ENCODE peak calls at places on chromosome 3, in five cellular contexts. W is tibial artery, B is brain microvascular endothelial cell, R is uterus, J is stomach. M is an unnamed sample.

GRCh38 chr3:149388001-149388435 is 10.6 kb upstream of the TM4SF1 start:
- DNase-seq in B (peak; percentile 91), R (no peak), J (no peak), W (no peak), M (no peak)

GRCh38 chr3:172203522-172204258 is 164.3 kb downstream of the FNDC3B start:
- DNase-seq in B (no peak), J (peak; percentile 62), W (no peak), R (no peak), M (no peak)

GRCh38 chr3:56365905-56366640 is 102.2 kb downstream of the ERC2 start:
- DNase-seq in J (no peak), B (no peak), W (no peak), R (no peak), M (no peak)

GRCh38 chr3:60743631-60744164 is 507.6 kb downstream of the FHIT start:
- DNase-seq in W (no peak), B (no peak), R (no peak), J (no peak), M (no peak)

GRCh38 chr3:23096041-23096440 is 107.1 kb upstream of the UBE2E2 start:
- DNase-seq in R (no peak), B (peak; percentile 52), W (no peak), J (no peak), M (no peak)

GRCh38 chr3:38578081-38578475 is 71.4 kb downstream of the SCN5A start:
- DNase-seq in J (peak; percentile 2), B (no peak), W (peak; percentile 13), R (no peak), M (peak; percentile 48)

GRCh38 chr3:134260984-134261383 is 10.3 kb upstream of the RYK start:
- DNase-seq in B (no peak), R (no peak), W (no peak), J (no peak), M (no peak)

GRCh38 chr3:11096266-11097135 is 57.8 kb upstream of the HRH1 start:
- DNase-seq in B (peak; percentile 89), W (peak; percentile 89), R (peak; percentile 90), J (peak; percentile 38), M (peak; percentile 92)

GRCh38 chr3:5162102-5162501 is 25.4 kb upstream of the EDEM1 start:
- DNase-seq in R (no peak), B (peak; percentile 94), W (no peak), J (no peak), M (no peak)

GRCh38 chr3:41118461-41119385 is 80.6 kb upstream of the CTNNB1 start:
- DNase-seq in W (no peak), J (no peak), B (no peak), R (no peak), M (no peak)

GRCh38 chr3:128143496-128143895 is 9.8 kb upstream of the EEFSEC start:
- DNase-seq in B (no peak), J (no peak), W (no peak), R (no peak), M (no peak)

GRCh38 chr3:29293371-29293770 is 12.5 kb downstream of the RBMS3 start:
- DNase-seq in B (no peak), W (no peak), J (no peak), R (no peak), M (no peak)

GRCh38 chr3:126208618-126209256 is 28.4 kb upstream of the ALDH1L1 start:
- DNase-seq in B (peak; percentile 97), J (peak; percentile 84), W (peak; percentile 97), R (peak; percentile 70), M (peak; percentile 95)

GRCh38 chr3:187519428-187519890 is 150.7 kb downstream of the SST start:
- DNase-seq in W (no peak), R (no peak), B (no peak), J (no peak), M (no peak)

GRCh38 chr3:61559108-61559731 is 2.2 kb upstream of the PTPRG start:
- DNase-seq in B (no peak), J (no peak), W (no peak), R (no peak), M (no peak)

GRCh38 chr3:45986303-45986982 is 9.2 kb downstream of the FYCO1 start:
- DNase-seq in B (peak; percentile 73), J (peak; percentile 86), R (no peak), W (peak; percentile 82), M (no peak)

GRCh38 chr3:156762631-156763185 is 63.4 kb upstream of the LEKR1 start:
- DNase-seq in J (no peak), B (peak; percentile 83), W (no peak), R (no peak), M (no peak)

GRCh38 chr3:52052831-52053306 is 3.5 kb downstream of the DUSP7 start:
- DNase-seq in R (peak; percentile 76), B (peak; percentile 75), J (peak; percentile 83), W (peak; percentile 94), M (peak; percentile 88)

GRCh38 chr3:107431298-107432012 is 54.2 kb downstream of the CCDC54 start:
- DNase-seq in B (peak; percentile 40), J (peak; percentile 61), W (peak; percentile 86), R (peak; percentile 70), M (peak; percentile 89)

GRCh38 chr3:11591401-11592266 is 52.1 kb downstream of the VGLL4 start:
- DNase-seq in B (peak; percentile 76), R (peak; percentile 54), W (peak; percentile 82), J (peak; percentile 54), M (no peak)

GRCh38 chr3:195441051-195441450 is 1.8 kb downstream of the ACAP2 start:
- DNase-seq in J (no peak), B (no peak), R (no peak), W (no peak), M (no peak)

GRCh38 chr3:49007771-49008528 is 759 bp downstream of the WDR6 start:
- DNase-seq in R (peak; percentile 93), W (peak; percentile 94), J (peak; percentile 88), B (peak; percentile 54), M (peak; percentile 92)

GRCh38 chr3:128054363-128054762 is 2.1 kb downstream of the SEC61A1 start:
- DNase-seq in B (peak; percentile 45), J (no peak), R (no peak), W (no peak), M (peak; percentile 46)

GRCh38 chr3:134651347-134652041 is 672 bp upstream of the KY start:
- DNase-seq in J (peak; percentile 69), W (peak; percentile 85), B (no peak), R (peak; percentile 57), M (peak; percentile 78)

GRCh38 chr3:44477312-44478030 is at the start of gene ZNF445:
- DNase-seq in W (peak; percentile 86), R (peak; percentile 80), J (peak; percentile 84), B (peak; percentile 58), M (peak; percentile 93)

GRCh38 chr3:105722943-105723556 is 145.8 kb downstream of the CBLB start:
- DNase-seq in W (no peak), R (no peak), J (no peak), B (no peak), M (no peak)

GRCh38 chr3:153426344-153426743 is 264.3 kb downstream of the RAP2B start:
- DNase-seq in B (no peak), R (no peak), J (no peak), W (no peak), M (no peak)

GRCh38 chr3:53824795-53825194 is 21.4 kb downstream of the CHDH start:
- DNase-seq in B (no peak), J (peak; percentile 9), W (peak; percentile 28), R (no peak), M (no peak)

GRCh38 chr3:109729111-109729510 is 391.8 kb upstream of the DPPA4 start:
- DNase-seq in R (no peak), J (no peak), W (no peak), B (no peak), M (no peak)

GRCh38 chr3:21599890-21600289 is 151.1 kb downstream of the ZNF385D start:
- DNase-seq in W (no peak), J (no peak), R (no peak), B (no peak), M (no peak)

GRCh38 chr3:66425032-66425431 is 75.8 kb downstream of the LRIG1 start:
- DNase-seq in W (peak; percentile 79), B (no peak), R (peak; percentile 83), J (no peak), M (no peak)

GRCh38 chr3:102092617-102093466 is 243.5 kb downstream of the NFKBIZ start:
- DNase-seq in R (no peak), W (no peak), J (no peak), B (peak; percentile 29), M (no peak)

GRCh38 chr3:8702560-8702959 is 31.0 kb upstream of the CAV3 start:
- DNase-seq in W (no peak), J (no peak), B (no peak), R (no peak), M (no peak)
- TF ChIP-seq CTCF in W (no peak), J (no peak), B (peak; percentile 58), R (no peak), M (peak; percentile 38)

DNA sequence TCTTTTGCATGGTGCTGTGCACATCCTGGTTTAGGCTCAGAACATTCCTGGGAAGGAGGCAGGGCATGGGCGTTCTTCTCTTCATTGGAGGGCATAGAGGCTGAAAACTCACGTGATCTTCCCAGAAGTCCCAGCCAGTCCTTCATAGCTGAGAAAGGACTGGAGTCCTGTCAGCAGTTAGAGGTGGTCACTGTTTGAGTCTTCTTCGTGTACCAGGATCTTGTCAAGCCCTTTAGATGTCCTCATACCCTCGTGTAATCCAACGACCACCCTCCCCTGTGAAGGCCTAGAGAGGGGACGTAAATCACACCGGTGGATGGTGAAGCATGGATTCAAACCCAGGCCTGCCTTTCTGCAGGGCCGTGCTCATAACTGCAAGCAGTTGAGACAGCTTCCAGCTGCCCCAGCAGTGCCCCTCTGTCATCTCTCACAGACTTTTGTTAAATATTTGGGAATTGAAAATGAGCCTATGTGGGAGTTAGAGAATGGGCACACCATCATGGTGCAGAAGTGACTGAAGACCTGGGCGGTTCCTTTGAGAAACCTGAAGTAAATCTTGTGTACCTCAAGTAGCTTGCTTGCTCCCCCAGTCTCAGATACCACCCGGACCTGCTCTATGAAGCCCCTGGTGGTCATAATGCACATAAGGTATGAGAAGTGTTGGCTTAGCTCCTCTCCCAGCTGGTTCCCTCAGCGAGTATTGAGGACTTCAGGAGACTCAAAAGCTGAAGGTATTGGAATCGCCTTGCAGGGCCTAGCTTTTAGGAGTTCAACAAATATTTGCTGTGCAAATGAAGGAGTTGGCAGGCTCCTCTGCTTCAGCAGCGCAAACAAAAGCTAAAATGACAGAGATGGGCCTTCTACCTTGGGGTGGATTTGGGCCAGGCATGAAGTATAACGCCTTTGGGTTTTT is 1.4 kb downstream of the CMTM8 start:
- DNase-seq in R (no peak), B (no peak), J (peak; percentile 61), W (no peak), M (peak; percentile 77)
- TF ChIP-seq CTCF in R (no peak), B (peak; percentile 75), J (peak; percentile 39), W (no peak), M (peak; percentile 46)

GRCh38 chr3:129834580-129834979 is 58.9 kb downstream of the TMCC1 start:
- DNase-seq in W (no peak), J (no peak), R (no peak), B (no peak), M (no peak)

GRCh38 chr3:129824926-129825541 is 68.5 kb downstream of the TMCC1 start:
- DNase-seq in W (no peak), J (no peak), R (no peak), B (no peak), M (no peak)

GRCh38 chr3:129827765-129828164 is 65.7 kb downstream of the TMCC1 start:
- DNase-seq in B (no peak), W (no peak), R (no peak), J (no peak), M (no peak)

GRCh38 chr3:129831503-129831902 is 62.0 kb downstream of the TMCC1 start:
- DNase-seq in B (no peak), W (no peak), R (no peak), J (no peak), M (no peak)

GRCh38 chr3:129829640-129830039 is 63.9 kb downstream of the TMCC1 start:
- DNase-seq in R (peak; percentile 30), B (peak; percentile 86), J (no peak), W (peak; percentile 68), M (no peak)
- TF ChIP-seq CTCF in R (peak; percentile 52), B (peak; percentile 77), J (peak; percentile 54), W (peak; percentile 66), M (peak; percentile 81)

GRCh38 chr3:87359025-87359424 is 82.6 kb upstream of the POU1F1 start:
- DNase-seq in J (no peak), R (no peak), B (no peak), W (no peak), M (no peak)
- TF ChIP-seq CTCF in J (no peak), R (no peak), B (no peak), W (no peak), M (no peak)

M was measured in osteocyte.